ENCODE peak calls at places on chromosomes 2 and 18, in nine cellular contexts. I is T-helper 2 cell; M is activated CD8-positive, alpha-beta T cell treated with anti-CD3 and anti-CD28 coated beads, Interleukin-2, amount 10 ng/mL, durations not matched to agents 7 days and 5 days; H is breast epithelium; T is HEK293T; N is tibial nerve; G is neural progenitor cell; A is HTR-8/SVneo; U is naive thymus-derived CD4-positive, alpha-beta T cell. O is an unnamed sample.
A peak's percentile ranks its signal among the peaks of the same experiment; 100 is the strongest.

GRCh38 chr18:23136326-23137092 is 1.2 kb downstream of the CABLES1 start:
- DNase-seq in A (no peak), M (peak; percentile 29), U (no peak), H (peak; percentile 41), T (peak; percentile 60), I (peak; percentile 49), N (peak; percentile 42), G (peak; percentile 41), O (peak; percentile 39)

GRCh38 chr18:61842146-61842545 is 50.7 kb downstream of the RNF152 start:
- DNase-seq in I (no peak), U (no peak), G (no peak), H (no peak), T (no peak), N (no peak), M (no peak), A (no peak), O (no peak)

GRCh38 chr2:10036095-10036879 is 7.1 kb upstream of the KLF11 start:
- DNase-seq in A (peak; percentile 82), U (no peak), T (no peak), G (peak; percentile 42), N (no peak), I (peak; percentile 62), H (no peak), M (no peak), O (peak; percentile 20)

GRCh38 chr2:66695211-66695735 is 260.3 kb downstream of the MEIS1 start:
- DNase-seq in N (no peak), M (no peak), G (no peak), T (no peak), U (no peak), H (no peak), I (no peak), A (no peak), O (no peak)

GRCh38 chr2:238654479-238654878 is 193.4 kb upstream of the TWIST2 start:
- DNase-seq in A (no peak), T (no peak), G (no peak), N (no peak), I (no peak), M (no peak), H (no peak), U (no peak), O (no peak)

GRCh38 chr2:27249891-27250651 is 12.8 kb downstream of the SLC30A3 start:
- DNase-seq in A (no peak), M (peak; percentile 70), N (no peak), H (no peak), I (peak; percentile 64), U (peak; percentile 72), T (peak; percentile 82), G (peak; percentile 90), O (no peak)

GRCh38 chr2:239252433-239253200 is 148.2 kb downstream of the HDAC4 start:
- DNase-seq in T (no peak), G (no peak), H (no peak), A (no peak), M (no peak), I (no peak), N (no peak), U (no peak), O (no peak)

GRCh38 chr2:188291142-188291616 is 495 bp upstream of the GULP1 start:
- DNase-seq in M (no peak), T (no peak), A (no peak), U (no peak), G (peak; percentile 54), N (no peak), I (no peak), H (no peak), O (no peak)

GRCh38 chr2:40130251-40130994 is 321.5 kb downstream of the SLC8A1 start:
- DNase-seq in H (no peak), M (no peak), A (no peak), N (no peak), T (peak; percentile 36), G (no peak), U (no peak), I (no peak), O (no peak)

GRCh38 chr2:55421326-55421725 is 1.7 kb upstream of the CCDC88A start:
- DNase-seq in U (no peak), G (no peak), H (no peak), N (no peak), M (no peak), A (no peak), I (no peak), T (no peak), O (no peak)

GRCh38 chr2:217947341-217948316 is 55.2 kb downstream of the TNS1 start:
- DNase-seq in A (no peak), H (no peak), I (no peak), U (no peak), M (no peak), T (no peak), G (no peak), N (no peak), O (peak; percentile 18)

GRCh38 chr18:8863427-8863826 is 158.1 kb downstream of the MTCL1 start:
- DNase-seq in A (no peak), M (no peak), U (no peak), H (no peak), N (no peak), T (no peak), I (no peak), G (no peak), O (no peak)

GRCh38 chr2:6970551-6970950 is 53.3 kb downstream of the RNF144A start:
- DNase-seq in H (no peak), U (no peak), A (no peak), T (no peak), G (no peak), I (no peak), M (no peak), N (no peak), O (no peak)

GRCh38 chr2:123715467-123715982 is 309.6 kb upstream of the CNTNAP5 start:
- DNase-seq in G (no peak), U (no peak), T (no peak), M (no peak), I (no peak), H (no peak), A (no peak), N (no peak), O (no peak)

GRCh38 chr2:234951386-234952269 is at the start of gene SH3BP4:
- DNase-seq in M (peak; percentile 37), U (peak; percentile 57), I (peak; percentile 17), N (peak; percentile 69), G (peak; percentile 92), T (peak; percentile 87), A (peak; percentile 83), H (peak; percentile 73), O (peak; percentile 79)

GRCh38 chr2:144703852-144704324 is 184.0 kb upstream of the ZEB2 start:
- DNase-seq in M (no peak), N (peak; percentile 13), I (no peak), T (no peak), G (no peak), A (peak; percentile 22), H (no peak), U (no peak), O (no peak)

GRCh38 chr18:48743046-48743445 is 204.2 kb downstream of the CTIF start:
- DNase-seq in U (no peak), M (no peak), N (peak; percentile 41), I (no peak), T (no peak), G (no peak), A (no peak), H (peak; percentile 63), O (peak; percentile 2)

GRCh38 chr2:218129756-218130155 is 3.9 kb downstream of the CXCR2 start:
- DNase-seq in I (no peak), M (no peak), N (no peak), A (no peak), T (no peak), U (no peak), H (no peak), G (no peak), O (no peak)

GRCh38 chr2:193584522-193584938 is 1389.8 kb upstream of the TMEFF2 start:
- DNase-seq in A (no peak), M (no peak), I (peak; percentile 17), U (no peak), T (peak; percentile 42), G (peak; percentile 57), H (no peak), N (no peak), O (peak; percentile 44)

GRCh38 chr18:43486462-43486861 is 209.2 kb upstream of the SYT4 start:
- DNase-seq in A (no peak), M (no peak), H (no peak), N (no peak), G (peak; percentile 55), T (no peak), U (no peak), I (peak; percentile 41), O (no peak)

GRCh38 chr2:187319441-187320108 is 128.5 kb downstream of the CALCRL start:
- DNase-seq in T (no peak), N (no peak), G (no peak), I (no peak), A (no peak), U (no peak), M (no peak), H (no peak), O (no peak)

GRCh38 chr2:160583823-160584537 is 90.4 kb upstream of the RBMS1 start:
- DNase-seq in I (no peak), N (no peak), H (no peak), M (no peak), U (no peak), A (no peak), G (no peak), T (no peak), O (no peak)

GRCh38 chr2:225073198-225073597 is 30.9 kb upstream of the DOCK10 start:
- DNase-seq in A (no peak), H (no peak), I (no peak), G (no peak), T (no peak), N (no peak), U (no peak), M (no peak), O (no peak)

GRCh38 chr2:128032092-128032491 is 4.2 kb upstream of the SAP130 start:
- DNase-seq in U (no peak), H (no peak), G (no peak), T (no peak), I (peak; percentile 12), M (no peak), A (no peak), N (no peak), O (no peak)

GRCh38 chr2:223087466-223087865 is 35.5 kb downstream of the KCNE4 start:
- DNase-seq in N (no peak), I (no peak), H (no peak), A (no peak), U (no peak), M (no peak), T (no peak), G (no peak), O (no peak)

GRCh38 chr2:132617989-132618388 is 52.0 kb downstream of the LYPD1 start:
- DNase-seq in T (no peak), I (no peak), H (no peak), U (no peak), G (no peak), M (no peak), A (no peak), N (no peak), O (no peak)

GRCh38 chr2:240204431-240205276 is 64.2 kb upstream of the OTOS start:
- DNase-seq in A (no peak), G (no peak), I (no peak), H (no peak), N (no peak), T (no peak), M (no peak), U (no peak), O (no peak)

GRCh38 chr2:66509326-66509811 is 74.4 kb downstream of the MEIS1 start:
- DNase-seq in T (no peak), I (no peak), G (no peak), M (no peak), N (no peak), A (no peak), U (no peak), H (no peak), O (no peak)

GRCh38 chr18:43482600-43482999 is 205.3 kb upstream of the SYT4 start:
- DNase-seq in G (no peak), U (no peak), A (no peak), I (no peak), N (no peak), H (no peak), M (no peak), T (no peak), O (no peak)

GRCh38 chr2:238238766-238239551 is 879 bp downstream of the HES6 start:
- DNase-seq in G (peak; percentile 49), A (no peak), I (peak; percentile 73), N (no peak), T (peak; percentile 44), U (peak; percentile 40), M (peak; percentile 60), H (no peak), O (no peak)

GRCh38 chr2:101658387-101658786 is 39.1 kb upstream of the MAP4K4 start:
- DNase-seq in T (no peak), M (no peak), I (no peak), U (no peak), A (no peak), N (no peak), H (no peak), G (no peak), O (no peak)